ENCODE peak calls at places on chromosomes 6 and 20, in eight cellular contexts. A, G, I, U, F, E, B and M are unnamed samples.

GRCh38 chr20:41004561-41005360 is 23.9 kb upstream of the TOP1 start:
- DNase-seq in A (peak), I (no peak), U (peak), F (no peak), E (no peak), B (no peak), G (peak), M (no peak)

GRCh38 chr6:81589465-81590313 is 162.8 kb downstream of the TENT5A start:
- DNase-seq in G (peak), B (no peak), I (no peak), F (no peak), A (no peak), U (no peak), E (no peak), M (no peak)

GRCh38 chr6:40732878-40733277 is 145.7 kb upstream of the LRFN2 start:
- DNase-seq in F (no peak), A (no peak), B (no peak), I (no peak), G (no peak), E (no peak), U (no peak), M (no peak)

GRCh38 chr6:53244958-53245357 is 96.3 kb upstream of the GCM1 start:
- DNase-seq in G (no peak), E (no peak), F (no peak), A (no peak), U (no peak), I (no peak), B (no peak), M (no peak)

GRCh38 chr20:58485326-58485725 is 29.9 kb downstream of the APCDD1L start:
- DNase-seq in U (no peak), F (no peak), I (no peak), B (no peak), A (no peak), G (no peak), E (no peak), M (no peak)

GRCh38 chr20:11394145-11394833 is 523.4 kb upstream of the BTBD3 start:
- DNase-seq in U (peak), E (peak), B (no peak), I (peak), G (peak), A (peak), F (no peak), M (no peak)

GRCh38 chr6:78436335-78436734 is 431.0 kb upstream of the IRAK1BP1 start:
- DNase-seq in I (no peak), B (no peak), A (peak), G (peak), F (no peak), U (peak), E (peak), M (no peak)

GRCh38 chr6:111418971-111419693 is 63.9 kb downstream of the REV3L start:
- DNase-seq in A (peak), G (peak), I (peak), E (peak), U (peak), F (no peak), B (no peak), M (no peak)

GRCh38 chr6:111494951-111495350 is 11.9 kb upstream of the REV3L start:
- DNase-seq in F (no peak), E (no peak), A (no peak), G (no peak), U (no peak), I (no peak), B (no peak), M (no peak)

GRCh38 chr6:148257810-148258209 is 84.8 kb upstream of the SASH1 start:
- DNase-seq in A (no peak), F (no peak), U (no peak), I (no peak), E (no peak), G (no peak), B (no peak), M (no peak)

GRCh38 chr6:159307246-159307790 is 138.1 kb downstream of the FNDC1 start:
- DNase-seq in F (no peak), A (no peak), E (no peak), B (no peak), U (no peak), I (no peak), G (no peak), M (no peak)

GRCh38 chr6:32413427-32414047 is 6.6 kb upstream of the BTNL2 start:
- DNase-seq in F (peak), G (peak), E (peak), B (peak), A (peak), I (peak), U (peak), M (peak)

GRCh38 chr6:157669747-157670216 is 153.3 kb upstream of the SNX9 start:
- DNase-seq in I (peak), E (peak), G (peak), B (no peak), F (peak), A (peak), U (peak), M (peak)

GRCh38 chr6:94478178-94479140 is 1059.1 kb upstream of the EPHA7 start:
- DNase-seq in B (no peak), A (no peak), U (no peak), G (no peak), F (no peak), I (no peak), E (no peak), M (no peak)

GRCh38 chr6:82138075-82138791 is 109.3 kb downstream of the IBTK start:
- DNase-seq in E (no peak), I (no peak), U (peak), G (no peak), F (no peak), B (no peak), A (peak), M (no peak)

GRCh38 chr6:128569737-128570438 is 49.5 kb upstream of the PTPRK start:
- DNase-seq in F (no peak), A (peak), E (peak), B (no peak), I (peak), G (peak), U (peak), M (no peak)

GRCh38 chr20:33096921-33097320 is 17.5 kb downstream of the BPIFB4 start:
- DNase-seq in G (no peak), A (no peak), U (no peak), B (no peak), F (no peak), I (no peak), E (peak), M (no peak)

GRCh38 chr6:68559716-68560115 is 75.4 kb upstream of the ADGRB3 start:
- DNase-seq in E (no peak), F (no peak), U (no peak), B (no peak), G (no peak), A (no peak), I (no peak), M (no peak)

DNA sequence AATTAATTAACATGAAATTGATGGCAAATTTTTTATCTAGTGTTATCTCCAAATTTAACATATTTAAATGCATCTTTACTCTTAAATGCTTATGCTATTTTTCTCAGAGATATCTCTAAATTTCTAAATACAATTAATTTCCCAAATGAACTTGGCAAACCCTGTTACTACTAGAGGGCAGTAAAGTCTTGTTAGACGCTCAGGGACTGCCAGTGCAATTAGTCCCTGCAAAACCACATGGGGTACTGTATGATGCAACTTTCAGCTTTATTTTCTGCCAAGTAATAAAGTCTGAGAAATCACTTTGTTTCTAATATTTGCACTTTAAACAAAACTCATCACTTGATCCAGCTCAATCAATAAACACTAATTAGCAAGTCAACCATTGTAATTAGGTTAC is 76.0 kb upstream of the ADGRB3 start:
- DNase-seq in I (no peak), E (no peak), B (no peak), G (no peak), F (no peak), A (no peak), U (no peak), M (no peak)
- TF ChIP-seq CTCF in I (no peak), E (no peak), B (no peak), G (no peak), F (no peak), A (no peak), U (no peak), M (no peak)

GRCh38 chr20:15842872-15843271 is 730.4 kb downstream of the KIF16B start:
- DNase-seq in I (no peak), E (no peak), F (no peak), A (no peak), G (no peak), B (no peak), U (peak), M (no peak)
- TF ChIP-seq CTCF in I (no peak), E (no peak), F (no peak), A (no peak), G (no peak), B (no peak), U (no peak), M (no peak)

GRCh38 chr20:63861365-63861934 is at the start of gene ABHD16B:
- DNase-seq in A (no peak), F (no peak), U (no peak), I (no peak), G (no peak), E (no peak), B (no peak), M (no peak)
- TF ChIP-seq CTCF in A (no peak), F (no peak), U (no peak), I (no peak), G (no peak), E (no peak), B (no peak), M (no peak)

GRCh38 chr6:98039876-98040605 is 757.0 kb upstream of the MMS22L start:
- DNase-seq in B (no peak), E (no peak), F (no peak), I (no peak), U (peak), G (peak), A (peak), M (no peak)
- TF ChIP-seq CTCF in B (no peak), E (no peak), F (no peak), I (no peak), U (peak), G (peak), A (peak), M (no peak)

GRCh38 chr6:113488812-113489685 is 368.1 kb upstream of the MARCKS start:
- DNase-seq in E (peak), G (no peak), I (no peak), B (no peak), A (no peak), F (no peak), U (no peak), M (no peak)
- TF ChIP-seq CTCF in E (no peak), G (peak), I (no peak), B (no peak), A (peak), F (no peak), U (peak), M (no peak)

GRCh38 chr6:76861403-76861802 is 601.9 kb downstream of the HTR1B start:
- DNase-seq in B (no peak), I (no peak), F (no peak), U (peak), E (no peak), G (no peak), A (no peak), M (no peak)
- TF ChIP-seq CTCF in B (no peak), I (no peak), F (no peak), U (peak), E (no peak), G (peak), A (peak), M (no peak)

DNA sequence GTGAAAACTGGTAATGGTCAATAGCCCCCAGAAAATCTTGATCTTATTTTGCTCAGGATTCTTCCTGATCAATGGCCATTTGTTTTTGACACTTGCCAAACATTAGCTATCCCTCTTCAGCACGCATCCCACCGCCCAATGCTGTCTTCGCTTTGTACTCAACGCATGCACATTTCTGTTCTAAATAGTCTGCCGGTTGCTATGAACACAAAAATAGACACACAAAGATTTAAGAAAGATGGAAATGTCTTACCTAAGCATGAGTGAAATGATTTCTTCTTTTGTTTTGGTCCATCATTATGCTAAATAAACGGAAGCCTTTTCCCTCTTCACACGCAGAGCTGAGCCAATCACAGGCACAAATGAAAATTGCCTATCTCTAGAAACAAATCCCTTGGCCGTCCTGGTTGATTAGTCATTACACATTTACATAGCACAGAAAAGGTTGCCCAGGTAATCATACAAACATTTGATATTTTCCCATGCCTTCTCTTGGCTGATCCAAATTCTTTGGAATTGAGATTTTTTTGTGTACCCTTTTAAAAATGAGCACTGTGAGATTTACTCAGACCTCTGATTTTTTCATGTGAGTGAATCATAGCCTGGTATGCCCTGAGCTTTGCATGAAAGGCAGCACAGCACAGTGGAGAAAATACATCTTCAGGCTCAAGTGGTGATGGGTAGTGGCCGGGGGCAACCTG is 70.5 kb upstream of the FAM184A start:
- DNase-seq in I (no peak), F (no peak), B (no peak), U (peak), G (peak), A (peak), E (peak), M (no peak)
- TF ChIP-seq CTCF in I (no peak), F (no peak), B (no peak), U (no peak), G (no peak), A (no peak), E (no peak), M (no peak)